ENCODE peak calls at places on chromosomes 11 and 22, in six cellular contexts. X, V, B, T, N and Z are unnamed samples.

GRCh38 chr11:111395081-111395480 is 16.0 kb upstream of the POU2AF1 start:
- DNase-seq in X (no peak), V (no peak), B (no peak), T (no peak), N (no peak), Z (no peak)

GRCh38 chr11:103659743-103660142 is 376.7 kb upstream of the DDI1 start:
- DNase-seq in X (no peak), V (no peak), B (no peak), T (no peak), N (peak), Z (no peak)

GRCh38 chr22:33492210-33492651 is 428.0 kb downstream of the LARGE1 start:
- DNase-seq in X (no peak), V (no peak), B (no peak), T (no peak), N (no peak), Z (no peak)

GRCh38 chr11:116122697-116123472 is 618.7 kb upstream of the CADM1 start:
- DNase-seq in X (no peak), V (no peak), B (no peak), T (no peak), N (no peak), Z (no peak)

GRCh38 chr11:60786811-60787567 is 1.9 kb downstream of the MS4A10 start:
- DNase-seq in X (peak), V (no peak), B (no peak), T (peak), N (no peak), Z (no peak)

GRCh38 chr11:57764972-57765371 is 3.4 kb downstream of the CTNND1 start:
- DNase-seq in X (no peak), V (no peak), B (no peak), T (no peak), N (no peak), Z (no peak)

GRCh38 chr22:44931077-44931540 is 78.7 kb downstream of the PHF21B start:
- DNase-seq in X (peak), V (no peak), B (no peak), T (no peak), N (no peak), Z (no peak)

GRCh38 chr11:33177676-33178336 is 16.5 kb upstream of the CSTF3 start:
- DNase-seq in X (no peak), V (no peak), B (no peak), T (no peak), N (no peak), Z (no peak)

GRCh38 chr22:36191106-36191836 is 10.3 kb downstream of the APOL4 start:
- DNase-seq in X (no peak), V (no peak), B (peak), T (no peak), N (no peak), Z (no peak)

GRCh38 chr22:28141614-28142013 is 222.6 kb upstream of the PITPNB start:
- DNase-seq in X (no peak), V (peak), B (no peak), T (peak), N (no peak), Z (no peak)

GRCh38 chr22:23192558-23192957 is 12.2 kb downstream of the BCR start:
- DNase-seq in X (no peak), V (no peak), B (no peak), T (no peak), N (no peak), Z (no peak)

GRCh38 chr11:66421492-66422205 is 814 bp downstream of the NPAS4 start:
- DNase-seq in X (peak), V (peak), B (peak), T (peak), N (peak), Z (no peak)

GRCh38 chr11:70384486-70385152 is 13.7 kb upstream of the CTTN start:
- DNase-seq in X (peak), V (no peak), B (no peak), T (no peak), N (no peak), Z (no peak)

GRCh38 chr11:70378506-70379134 is 19.7 kb upstream of the CTTN start:
- DNase-seq in X (peak), V (no peak), B (no peak), T (no peak), N (no peak), Z (no peak)

GRCh38 chr11:70381350-70381749 is 17.0 kb upstream of the CTTN start:
- DNase-seq in X (no peak), V (no peak), B (no peak), T (no peak), N (no peak), Z (no peak)

GRCh38 chr11:70383664-70384395 is 14.5 kb upstream of the CTTN start:
- DNase-seq in X (peak), V (no peak), B (no peak), T (no peak), N (no peak), Z (no peak)

GRCh38 chr11:70381872-70382842 is 16.2 kb upstream of the CTTN start:
- DNase-seq in X (peak), V (no peak), B (no peak), T (peak), N (peak), Z (no peak)
- TF ChIP-seq CTCF in X (no peak), V (no peak), B (no peak), T (peak), N (peak), Z (no peak)

GRCh38 chr11:119481021-119481666 is 58.2 kb upstream of the THY1 start:
- DNase-seq in X (peak), V (peak), B (peak), T (peak), N (peak), Z (peak)

GRCh38 chr11:119480375-119481020 is 57.5 kb upstream of the THY1 start:
- DNase-seq in X (peak), V (no peak), B (no peak), T (no peak), N (no peak), Z (no peak)

GRCh38 chr11:119483341-119483880 is 60.4 kb upstream of the THY1 start:
- DNase-seq in X (no peak), V (no peak), B (no peak), T (no peak), N (no peak), Z (no peak)

GRCh38 chr11:119482561-119483001 is 59.6 kb upstream of the THY1 start:
- DNase-seq in X (no peak), V (no peak), B (no peak), T (no peak), N (no peak), Z (no peak)

DNA sequence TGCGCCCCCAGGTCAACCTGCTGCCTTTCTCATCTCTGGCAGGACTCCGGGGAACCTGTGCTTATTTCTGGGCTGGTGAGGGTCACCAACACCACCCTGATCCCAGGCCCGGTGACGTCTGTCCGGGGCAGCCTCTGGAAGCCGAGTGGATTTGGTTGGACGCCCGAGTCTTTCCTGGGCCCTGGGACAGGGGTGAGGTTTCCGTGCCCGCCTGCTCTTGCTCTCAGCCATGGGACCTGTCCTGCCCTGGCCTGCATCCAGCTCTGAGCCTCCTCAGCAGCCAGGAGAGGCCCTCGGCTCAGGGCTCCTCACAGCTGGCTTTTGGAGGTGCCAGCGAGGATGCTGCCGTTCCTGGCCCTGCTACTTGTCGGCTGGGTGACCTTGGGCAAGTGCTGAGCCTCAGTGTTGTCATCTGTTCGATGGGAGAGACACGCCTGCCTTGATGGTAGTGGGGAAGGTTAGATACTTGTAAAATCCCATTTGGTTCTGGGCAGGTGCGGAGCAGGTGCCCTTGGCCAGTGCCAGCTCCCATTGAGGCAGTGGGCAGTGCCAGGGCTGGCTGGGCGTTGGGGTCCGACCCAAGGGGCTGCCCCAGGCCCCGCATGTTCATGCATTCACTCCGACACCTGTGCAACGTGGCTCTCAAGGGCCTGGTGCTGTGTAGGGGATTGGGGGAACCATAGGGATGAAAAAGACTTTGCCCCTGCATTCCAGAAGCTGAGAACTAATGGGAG is 58.9 kb upstream of the THY1 start:
- DNase-seq in X (no peak), V (no peak), B (no peak), T (no peak), N (no peak), Z (no peak)
- TF ChIP-seq CTCF in X (no peak), V (no peak), B (no peak), T (no peak), N (no peak), Z (no peak)

DNA sequence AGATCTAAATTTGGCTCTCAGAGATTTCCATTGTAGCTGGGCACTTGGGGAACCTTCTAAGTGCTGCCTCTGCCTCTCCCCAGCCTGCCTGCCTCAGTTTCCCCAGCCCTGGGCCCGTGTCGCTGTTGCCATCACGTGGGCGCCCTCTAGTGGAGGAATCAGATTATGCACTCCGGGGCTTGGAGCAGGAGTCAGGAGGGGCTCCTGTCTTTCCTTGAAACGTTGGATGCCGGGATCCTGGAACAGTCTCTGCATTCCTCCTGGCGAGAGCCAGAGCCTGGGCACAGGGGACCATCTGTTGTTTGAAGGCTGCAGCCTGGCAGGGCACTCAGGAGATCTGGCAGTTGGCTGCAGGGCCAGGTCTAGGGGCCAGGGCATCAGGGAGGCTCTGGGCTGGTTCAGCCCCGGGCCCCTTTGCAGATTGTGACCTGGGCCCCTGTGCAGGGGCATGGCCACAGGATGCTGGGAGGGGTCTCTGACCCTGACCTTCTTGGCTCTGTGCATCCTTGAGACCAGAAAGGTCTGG is 71.6 kb downstream of the LRP5 start:
- DNase-seq in X (peak), V (no peak), B (peak), T (peak), N (peak), Z (peak)
- TF ChIP-seq CTCF in X (peak), V (peak), B (peak), T (peak), N (peak), Z (peak)

DNA sequence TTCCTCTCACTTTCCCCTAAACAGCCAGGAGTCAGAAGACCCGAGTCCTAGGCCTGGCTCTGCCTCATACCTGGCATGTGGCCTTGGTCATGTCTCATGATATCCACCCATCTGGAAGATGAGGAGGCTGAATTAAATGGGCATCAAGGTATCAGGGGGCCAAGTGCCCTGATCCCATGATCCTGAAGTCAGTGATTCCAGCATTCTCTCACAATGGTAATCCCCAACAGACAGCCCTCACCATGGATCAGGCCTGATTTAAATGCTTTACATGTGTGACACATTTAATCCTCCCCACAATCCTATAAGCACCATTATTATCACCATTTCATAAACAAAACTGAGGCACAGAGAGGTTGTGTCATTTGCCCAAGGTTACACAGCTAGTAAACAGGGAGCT is 70.0 kb downstream of the PDE2A start:
- DNase-seq in X (no peak), V (no peak), B (no peak), T (no peak), N (no peak), Z (peak)
- TF ChIP-seq CTCF in X (no peak), V (no peak), B (no peak), T (no peak), N (no peak), Z (no peak)

GRCh38 chr11:8056810-8057463 is 24.1 kb upstream of the TUB start:
- DNase-seq in X (peak), V (no peak), B (no peak), T (no peak), N (no peak), Z (no peak)

GRCh38 chr11:8058216-8058615 is 22.8 kb upstream of the TUB start:
- DNase-seq in X (peak), V (no peak), B (no peak), T (no peak), N (no peak), Z (no peak)

GRCh38 chr11:8059030-8059429 is 22.0 kb upstream of the TUB start:
- DNase-seq in X (peak), V (no peak), B (no peak), T (no peak), N (no peak), Z (no peak)

GRCh38 chr11:8055836-8056526 is 25.0 kb upstream of the TUB start:
- DNase-seq in X (no peak), V (no peak), B (no peak), T (no peak), N (no peak), Z (no peak)

GRCh38 chr11:8055111-8055835 is 25.7 kb upstream of the TUB start:
- DNase-seq in X (no peak), V (no peak), B (no peak), T (no peak), N (no peak), Z (no peak)
- TF ChIP-seq CTCF in X (peak), V (no peak), B (no peak), T (peak), N (no peak), Z (no peak)

DNA sequence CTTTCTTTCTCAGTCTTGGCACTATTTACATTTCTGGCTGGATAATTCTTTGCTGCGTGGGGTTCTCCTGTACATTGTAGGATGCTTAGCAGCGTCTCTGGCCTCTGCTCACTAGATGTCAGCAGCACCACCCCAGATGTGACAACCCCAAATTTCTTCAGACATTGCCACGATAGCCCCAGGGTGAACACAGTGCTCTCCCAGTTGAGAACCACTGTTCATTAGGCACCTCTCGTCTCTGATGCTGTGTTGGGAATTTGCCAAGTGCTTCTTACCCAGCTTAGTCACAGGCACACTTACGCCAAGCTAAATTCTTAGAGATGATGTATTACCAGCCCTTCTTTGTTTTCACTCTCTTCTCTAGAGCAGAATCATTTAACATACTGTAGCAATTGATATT is 9.4 kb downstream of the TRIM6 start:
- DNase-seq in X (peak), V (peak), B (no peak), T (peak), N (peak), Z (no peak)
- TF ChIP-seq CTCF in X (peak), V (no peak), B (no peak), T (no peak), N (no peak), Z (no peak)

GRCh38 chr11:70270877-70271634 is 566 bp downstream of the PPFIA1 start:
- DNase-seq in X (peak), V (peak), B (no peak), T (peak), N (no peak), Z (no peak)

GRCh38 chr11:70268526-70268925 is 2.0 kb upstream of the PPFIA1 start:
- DNase-seq in X (no peak), V (no peak), B (no peak), T (no peak), N (no peak), Z (no peak)

GRCh38 chr11:70271635-70271953 is 1.1 kb downstream of the PPFIA1 start:
- DNase-seq in X (no peak), V (no peak), B (no peak), T (no peak), N (no peak), Z (no peak)

GRCh38 chr11:70272009-70272408 is 1.5 kb downstream of the PPFIA1 start:
- DNase-seq in X (no peak), V (no peak), B (no peak), T (no peak), N (no peak), Z (no peak)

GRCh38 chr11:70270104-70270876 is at the start of gene PPFIA1:
- DNase-seq in X (peak), V (peak), B (peak), T (peak), N (peak), Z (peak)
- TF ChIP-seq CTCF in X (no peak), V (no peak), B (no peak), T (no peak), N (no peak), Z (no peak)

GRCh38 chr11:47980907-47981621 is 705 bp downstream of the PTPRJ start:
- DNase-seq in X (peak), V (peak), B (no peak), T (no peak), N (peak), Z (no peak)
- TF ChIP-seq CTCF in X (no peak), V (no peak), B (peak), T (no peak), N (peak), Z (no peak)